ENCODE peak calls at places on chromosome 19, in four cellular contexts. Z is stimulated activated CD4-positive, alpha-beta T cell treated with anti-CD3 and anti-CD28 coated beads, Interleukin-4, amount 100 ng/mL, for 24 hours; Q is neural crest cell; G is CD4-positive, CD25-positive, alpha-beta regulatory T cell. J is an unnamed sample.

GRCh38 chr19:43640424-43640757 is 741 bp upstream of the CADM4 start:
- DNase-seq in Z (no peak), Q (no peak), G (no peak), J (no peak)

GRCh38 chr19:44839272-44839671 is 6.8 kb upstream of the NECTIN2 start:
- DNase-seq in Z (no peak), Q (no peak), G (no peak), J (no peak)

GRCh38 chr19:31784631-31785237 is 435.5 kb upstream of the TSHZ3 start:
- DNase-seq in Z (no peak), Q (no peak), G (no peak), J (no peak)

GRCh38 chr19:57056972-57057371 is 62.8 kb upstream of the USP29 start:
- DNase-seq in Z (no peak), Q (no peak), G (no peak), J (no peak)

GRCh38 chr19:42693760-42694350 is 46.4 kb downstream of the PSG3 start:
- DNase-seq in Z (no peak), Q (no peak), G (no peak), J (no peak)

GRCh38 chr19:46298477-46299003 is 1.7 kb downstream of the HIF3A start:
- DNase-seq in Z (no peak), Q (no peak), G (no peak), J (no peak)

GRCh38 chr19:3119782-3120380 is 16.0 kb upstream of the GNA15 start:
- DNase-seq in Z (no peak), Q (no peak), G (no peak), J (no peak)

GRCh38 chr19:42280761-42281174 is 11.7 kb downstream of the CIC start:
- DNase-seq in Z (peak), Q (no peak), G (no peak), J (no peak)

GRCh38 chr19:1745589-1746031 is 7.7 kb upstream of the ONECUT3 start:
- DNase-seq in Z (no peak), Q (no peak), G (no peak), J (no peak)

GRCh38 chr19:4446801-4447200 is 10.8 kb downstream of the UBXN6 start:
- DNase-seq in Z (no peak), Q (no peak), G (no peak), J (no peak)

GRCh38 chr19:19459707-19460251 is 54.3 kb downstream of the GATAD2A start:
- DNase-seq in Z (peak), Q (no peak), G (peak), J (peak)

GRCh38 chr19:36605839-36606478 is 846 bp downstream of the ZNF382 start:
- DNase-seq in Z (no peak), Q (no peak), G (no peak), J (no peak)

GRCh38 chr19:39335168-39335567 is 675 bp downstream of the GMFG start:
- DNase-seq in Z (peak), Q (no peak), G (peak), J (no peak)

GRCh38 chr19:43624933-43625332 is 5.5 kb upstream of the ZNF428 start:
- DNase-seq in Z (peak), Q (no peak), G (peak), J (peak)

GRCh38 chr19:1068111-1069001 is 1.4 kb downstream of the ARHGAP45 start:
- DNase-seq in Z (peak), Q (no peak), G (peak), J (peak)

GRCh38 chr19:30445385-30445784 is 73.2 kb downstream of the ZNF536 start:
- DNase-seq in Z (no peak), Q (no peak), G (no peak), J (no peak)

GRCh38 chr19:2154587-2155075 is 3.3 kb upstream of the AP3D1 start:
- DNase-seq in Z (no peak), Q (no peak), G (no peak), J (no peak)

GRCh38 chr19:14479985-14480694 is 5.0 kb upstream of the PTGER1 start:
- DNase-seq in Z (peak), Q (peak), G (peak), J (peak)

GRCh38 chr19:22616659-22617058 is 17.5 kb upstream of the ZNF492 start:
- DNase-seq in Z (no peak), Q (no peak), G (no peak), J (no peak)

GRCh38 chr19:43780706-43781525 is at the start of gene KCNN4:
- DNase-seq in Z (peak), Q (no peak), G (peak), J (peak)

GRCh38 chr19:50717891-50718254 is 1.7 kb downstream of the SHANK1 start:
- DNase-seq in Z (no peak), Q (no peak), G (no peak), J (no peak)

GRCh38 chr19:50777830-50778303 is 7.6 kb downstream of the GPR32 start:
- DNase-seq in Z (no peak), Q (peak), G (no peak), J (no peak)

GRCh38 chr19:35029737-35030256 is 473 bp upstream of the SCN1B start:
- DNase-seq in Z (no peak), Q (no peak), G (no peak), J (no peak)

GRCh38 chr19:8342684-8343482 is at the start of gene KANK3:
- DNase-seq in Z (peak), Q (peak), G (peak), J (peak)

GRCh38 chr19:55115446-55116065 is 1.9 kb downstream of the PPP1R12C start:
- DNase-seq in Z (no peak), Q (no peak), G (no peak), J (no peak)

GRCh38 chr19:44661205-44661604 is 10.1 kb upstream of the CEACAM19 start:
- DNase-seq in Z (no peak), Q (no peak), G (no peak), J (no peak)

GRCh38 chr19:35843676-35844481 is 8.4 kb downstream of the NPHS1 start:
- DNase-seq in Z (no peak), Q (no peak), G (no peak), J (no peak)

J was measured in activated T-cell treated with anti-CD3 and anti-CD28 coated beads, Interleukin-2, amount 50 U/mL, for 24 hours.